ENCODE peak calls at places on chromosome 5, in four cellular contexts. N is GOT3, A is NCI-H146, Y is fibroblast of mammary gland. S is an unnamed sample.

GRCh38 chr5:176415240-176416122 is 858 bp downstream of the CLTB start:
- DNase-seq in N (no peak), A (no peak), Y (peak), S (peak)

GRCh38 chr5:83177803-83178202 is 100.5 kb downstream of the XRCC4 start:
- DNase-seq in N (no peak), A (no peak), Y (no peak), S (no peak)

GRCh38 chr5:180803181-180804128 is 849 bp upstream of the MGAT1 start:
- DNase-seq in N (no peak), A (no peak), Y (peak), S (no peak)

GRCh38 chr5:21236896-21237830 is 1249.2 kb upstream of the CDH18 start:
- DNase-seq in N (no peak), A (peak), Y (peak), S (peak)

GRCh38 chr5:82640901-82641300 is 362.7 kb upstream of the RPS23 start:
- DNase-seq in N (no peak), A (no peak), Y (no peak), S (no peak)

GRCh38 chr5:115375922-115376321 is 79.5 kb upstream of the CCDC112 start:
- DNase-seq in N (no peak), A (no peak), Y (peak), S (peak)

GRCh38 chr5:108720416-108720815 is 27.3 kb upstream of the FER start:
- DNase-seq in N (no peak), A (no peak), Y (peak), S (no peak)

GRCh38 chr5:73818357-73818756 is 192.4 kb downstream of the ARHGEF28 start:
- DNase-seq in N (no peak), A (no peak), Y (peak), S (peak)

GRCh38 chr5:34674226-34674625 is 18.1 kb downstream of the RAI14 start:
- DNase-seq in N (no peak), A (no peak), Y (peak), S (peak)

GRCh38 chr5:135015942-135016341 is 18.1 kb downstream of the PITX1 start:
- DNase-seq in N (no peak), A (no peak), Y (no peak), S (no peak)

GRCh38 chr5:142056831-142057696 is 44.2 kb upstream of the GNPDA1 start:
- DNase-seq in N (no peak), A (no peak), Y (no peak), S (no peak)

GRCh38 chr5:155699385-155699784 is 627.6 kb upstream of the SGCD start:
- DNase-seq in N (no peak), A (no peak), Y (no peak), S (no peak)

GRCh38 chr5:107666051-107666655 is 4.6 kb downstream of the EFNA5 start:
- DNase-seq in N (no peak), A (no peak), Y (no peak), S (no peak)

GRCh38 chr5:178551059-178551458 is 39.1 kb downstream of the COL23A1 start:
- DNase-seq in N (no peak), A (no peak), Y (peak), S (peak)

GRCh38 chr5:78483809-78484521 is 123.5 kb downstream of the SCAMP1 start:
- DNase-seq in N (no peak), A (no peak), Y (peak), S (peak)

GRCh38 chr5:169980418-169981053 is at the start of gene INSYN2B:
- DNase-seq in N (peak), A (no peak), Y (peak), S (peak)

GRCh38 chr5:33233013-33233463 is 207.7 kb upstream of the TARS1 start:
- DNase-seq in N (no peak), A (no peak), Y (peak), S (no peak)

GRCh38 chr5:91110709-91111108 is 272.4 kb downstream of the ARRDC3 start:
- DNase-seq in N (no peak), A (no peak), Y (peak), S (no peak)

GRCh38 chr5:120062515-120062917 is 401.6 kb upstream of the PRR16 start:
- DNase-seq in N (no peak), A (no peak), Y (peak), S (peak)

GRCh38 chr5:125457617-125458016 is 711.2 kb upstream of the ZNF608 start:
- DNase-seq in N (no peak), A (no peak), Y (no peak), S (no peak)

GRCh38 chr5:52878671-52879070 is 91.0 kb downstream of the ITGA1 start:
- DNase-seq in N (no peak), A (peak), Y (peak), S (peak)

S was measured in iris pigment epithelial cell.